ENCODE peak calls at places on chromosomes 2 and 18, in four cellular contexts. C is transverse colon, U is lower lobe of right lung, B is adrenal gland. O is an unnamed sample.

GRCh38 chr2:198127627-198128026 is 323.2 kb downstream of the PLCL1 start:
- DNase-seq in C (peak; percentile 17), U (no peak), B (peak; percentile 40), O (peak; percentile 66)

GRCh38 chr2:184923751-184924150 is 325.4 kb downstream of the ZNF804A start:
- DNase-seq in C (no peak), U (no peak), B (no peak), O (no peak)

GRCh38 chr2:98148968-98149697 is 62.2 kb downstream of the VWA3B start:
- DNase-seq in C (no peak), U (no peak), B (peak; percentile 58), O (peak; percentile 35)

GRCh38 chr18:32548688-32549087 is 78.0 kb upstream of the GAREM1 start:
- DNase-seq in C (no peak), U (no peak), B (no peak), O (no peak)

GRCh38 chr2:26273501-26273900 is 28.8 kb downstream of the HADHB start:
- DNase-seq in C (no peak), U (no peak), B (no peak), O (no peak)

GRCh38 chr2:10919776-10920606 is 8.3 kb downstream of the KCNF1 start:
- DNase-seq in C (no peak), U (no peak), B (no peak), O (no peak)

GRCh38 chr2:157321514-157321913 is 4.1 kb downstream of the ERMN start:
- DNase-seq in C (no peak), U (no peak), B (no peak), O (no peak)

GRCh38 chr2:40321822-40322221 is 130.1 kb downstream of the SLC8A1 start:
- DNase-seq in C (no peak), U (no peak), B (no peak), O (no peak)

GRCh38 chr2:174634130-174635014 is 36.8 kb upstream of the WIPF1 start:
- DNase-seq in C (peak; percentile 26), U (no peak), B (no peak), O (peak; percentile 66)

GRCh38 chr2:242038166-242038927 is 168.8 kb downstream of the RTP5 start:
- DNase-seq in C (no peak), U (no peak), B (no peak), O (no peak)

GRCh38 chr2:221176666-221177065 is 395.4 kb downstream of the EPHA4 start:
- DNase-seq in C (no peak), U (no peak), B (no peak), O (no peak)

GRCh38 chr2:2912731-2913130 is 464.9 kb downstream of the EIPR1 start:
- DNase-seq in C (no peak), U (no peak), B (no peak), O (no peak)

GRCh38 chr2:105454801-105455485 is 56.1 kb upstream of the FHL2 start:
- DNase-seq in C (peak; percentile 51), U (peak; percentile 50), B (peak; percentile 45), O (no peak)

GRCh38 chr2:237434916-237435315 is 21.0 kb upstream of the COL6A3 start:
- DNase-seq in C (peak; percentile 45), U (no peak), B (no peak), O (peak; percentile 70)

GRCh38 chr2:46181789-46182530 is 115.2 kb upstream of the EPAS1 start:
- DNase-seq in C (no peak), U (no peak), B (no peak), O (no peak)

GRCh38 chr2:54572636-54573531 is 116.8 kb downstream of the SPTBN1 start:
- DNase-seq in C (no peak), U (no peak), B (no peak), O (peak; percentile 56)

GRCh38 chr18:38884050-38884449 is 1318.5 kb upstream of the CELF4 start:
- DNase-seq in C (no peak), U (no peak), B (no peak), O (no peak)

GRCh38 chr2:167388497-167388896 is 500.2 kb downstream of the XIRP2 start:
- DNase-seq in C (no peak), U (no peak), B (no peak), O (no peak)

GRCh38 chr18:62279561-62279960 is 45.5 kb upstream of the TNFRSF11A start:
- DNase-seq in C (no peak), U (no peak), B (no peak), O (no peak)

GRCh38 chr2:211930331-211930730 is 608.3 kb downstream of the ERBB4 start:
- DNase-seq in C (no peak), U (no peak), B (no peak), O (no peak)

GRCh38 chr2:240387669-240388358 is 47.6 kb upstream of the GPC1 start:
- DNase-seq in C (peak; percentile 48), U (peak; percentile 40), B (peak; percentile 93), O (no peak)

GRCh38 chr2:156434461-156435291 is 1.5 kb upstream of the GPD2 start:
- DNase-seq in C (no peak), U (no peak), B (no peak), O (peak; percentile 13)

GRCh38 chr2:232292395-232293154 is 86.0 kb upstream of the ALPP start:
- DNase-seq in C (peak; percentile 75), U (peak; percentile 60), B (no peak), O (no peak)

GRCh38 chr2:233059547-233059796 is 670 bp upstream of the INPP5D start:
- DNase-seq in C (no peak), U (no peak), B (no peak), O (no peak)

GRCh38 chr2:168997794-168998193 is 33.3 kb downstream of the ABCB11 start:
- DNase-seq in C (no peak), U (no peak), B (no peak), O (no peak)

GRCh38 chr2:157662401-157662800 is 33.7 kb upstream of the ACVR1C start:
- DNase-seq in C (no peak), U (no peak), B (no peak), O (no peak)

GRCh38 chr18:66558773-66559172 is 45.1 kb downstream of the CDH19 start:
- DNase-seq in C (no peak), U (no peak), B (no peak), O (no peak)

GRCh38 chr2:241863021-241863954 is 4.6 kb upstream of the PDCD1 start:
- DNase-seq in C (no peak), U (no peak), B (no peak), O (no peak)

GRCh38 chr2:226977775-226978190 is 141.9 kb downstream of the RHBDD1 start:
- DNase-seq in C (no peak), U (no peak), B (no peak), O (no peak)

GRCh38 chr2:237700583-237701032 is 73.2 kb downstream of the LRRFIP1 start:
- DNase-seq in C (peak; percentile 46), U (no peak), B (no peak), O (no peak)

GRCh38 chr18:52716926-52717325 is 376.9 kb downstream of the DCC start:
- DNase-seq in C (peak; percentile 73), U (no peak), B (peak; percentile 15), O (no peak)

GRCh38 chr18:74288730-74289129 is 3.0 kb downstream of the CYB5A start:
- DNase-seq in C (no peak), U (no peak), B (no peak), O (no peak)

GRCh38 chr18:9475643-9476580 is 599 bp downstream of the RALBP1 start:
- DNase-seq in C (no peak), U (no peak), B (peak; percentile 51), O (no peak)

GRCh38 chr2:99645960-99646359 is 156.1 kb upstream of the REV1 start:
- DNase-seq in C (no peak), U (no peak), B (no peak), O (no peak)

GRCh38 chr2:235675678-235676535 is 182.1 kb downstream of the AGAP1 start:
- DNase-seq in C (no peak), U (no peak), B (no peak), O (no peak)

GRCh38 chr2:143852748-143853147 is 667.2 kb downstream of the ZEB2 start:
- DNase-seq in C (no peak), U (no peak), B (no peak), O (no peak)

GRCh38 chr2:149185942-149186490 is 144.4 kb upstream of the LYPD6 start:
- DNase-seq in C (no peak), U (no peak), B (no peak), O (no peak)

GRCh38 chr2:112830469-112830868 is 6.1 kb downstream of the IL1B start:
- DNase-seq in C (no peak), U (no peak), B (no peak), O (no peak)
- H3K9me3 ChIP-seq in C (no peaks in the 10 kb centered on the region), U (no peaks in the 10 kb centered on the region), B (no peaks in the 10 kb centered on the region), O (no peaks in the 10 kb centered on the region)

DNA sequence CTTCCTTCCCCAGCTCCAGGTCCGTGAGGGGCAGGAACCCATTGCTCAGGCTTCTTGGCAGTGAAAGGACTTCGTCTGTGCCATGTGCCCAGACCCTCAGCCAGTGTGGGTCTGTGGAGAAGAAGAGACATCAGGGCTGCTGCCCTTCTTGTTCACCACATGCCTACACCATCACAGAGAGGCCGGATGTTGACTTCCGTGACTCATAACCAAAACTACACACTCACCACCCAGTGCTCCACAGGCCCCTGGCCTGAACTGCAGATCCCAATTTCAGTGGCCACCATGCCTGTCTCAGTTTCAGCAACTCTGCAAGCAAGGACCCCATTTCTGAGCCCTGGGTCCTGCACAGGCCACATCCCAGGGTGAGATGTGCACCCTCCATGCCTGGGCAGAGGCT is 332.6 kb upstream of the SALL3 start:
- DNase-seq in C (no peak), U (no peak), B (no peak), O (no peak)
- H3K9me3 ChIP-seq in C (no peaks in the 10 kb centered on the region), U (no peaks in the 10 kb centered on the region), B (no peaks in the 10 kb centered on the region), O (no peaks in the 10 kb centered on the region)

GRCh38 chr2:89825034-89825433 is 1133.6 kb downstream of the RPIA start:
- DNase-seq in C (no peak), U (no peak), B (no peak), O (no peak)
- H3K9me3 ChIP-seq in C (peaks cover 11% of the 10 kb centered on the region), U (no peaks in the 10 kb centered on the region), B (peaks cover 17% of the 10 kb centered on the region), O (peaks cover 6% of the 10 kb centered on the region)

DNA sequence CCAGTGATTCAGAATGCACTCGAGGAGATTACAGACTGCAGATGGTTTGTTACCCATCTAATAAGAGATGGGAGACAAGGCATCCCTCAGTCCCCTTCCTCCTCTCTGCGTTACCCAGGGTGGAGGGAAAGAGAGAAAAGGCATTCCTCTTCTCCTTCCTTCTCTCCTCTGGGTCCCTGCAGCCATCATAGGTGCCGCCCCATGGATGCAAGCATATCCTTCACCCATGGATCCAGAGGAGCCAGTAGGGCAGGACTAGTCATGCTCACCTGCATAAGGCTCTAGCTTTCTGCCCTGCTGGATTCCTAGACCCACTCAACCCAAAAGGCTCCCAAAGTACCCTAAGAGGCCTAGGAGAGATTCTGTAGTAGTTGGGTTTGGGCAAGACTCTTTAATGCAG is 20.4 kb downstream of the CMPK2 start:
- DNase-seq in C (no peak), U (no peak), B (no peak), O (no peak)
- H3K9me3 ChIP-seq in C (peaks cover 49% of the 10 kb centered on the region), U (peaks cover 69% of the 10 kb centered on the region), B (peaks cover 70% of the 10 kb centered on the region), O (peaks cover 63% of the 10 kb centered on the region)

DNA sequence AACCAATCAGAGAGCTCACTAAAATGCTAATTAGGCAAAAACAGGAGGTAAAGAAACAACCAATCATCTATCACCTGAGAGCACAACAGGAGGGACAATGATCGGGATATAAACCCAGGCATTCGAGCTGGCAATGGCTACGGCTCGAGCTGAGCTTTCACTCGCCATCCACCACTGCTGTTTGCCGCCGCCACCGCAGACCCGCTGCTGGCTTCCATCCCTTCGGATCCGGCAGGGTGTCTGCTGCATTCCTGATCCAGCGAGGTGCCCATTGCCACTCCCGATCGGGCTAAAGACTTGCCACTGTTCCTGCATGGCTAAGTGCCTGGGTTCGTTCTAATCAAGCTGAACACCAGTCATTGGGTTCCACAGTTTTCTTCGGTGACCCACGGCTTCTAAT is 236.7 kb upstream of the DLGAP1 start:
- DNase-seq in C (no peak), U (no peak), B (no peak), O (no peak)
- H3K9me3 ChIP-seq in C (no peaks in the 10 kb centered on the region), U (peaks cover 7% of the 10 kb centered on the region), B (no peaks in the 10 kb centered on the region), O (no peaks in the 10 kb centered on the region)

GRCh38 chr2:150295544-150295943 is 191.9 kb downstream of the RND3 start:
- DNase-seq in C (no peak), U (no peak), B (no peak), O (no peak)
- H3K9me3 ChIP-seq in C (no peaks in the 10 kb centered on the region), U (no peaks in the 10 kb centered on the region), B (no peaks in the 10 kb centered on the region), O (no peaks in the 10 kb centered on the region)